ENCODE peak calls at places on chromosomes 13 and 19, in ten cellular contexts. V, E, W, B, M, T, Z, U, O and R are unnamed samples.
A peak's percentile ranks its signal among the peaks of the same experiment; 100 is the strongest.

GRCh38 chr19:40923934-40924391 is 41.9 kb upstream of the CYP2A7 start:
- DNase-seq in M (no peak), Z (no peak), V (no peak), W (no peak), T (no peak), E (no peak), U (no peak), O (no peak), B (no peak), R (no peak)

GRCh38 chr19:4183967-4184717 is 1.7 kb downstream of the ANKRD24 start:
- DNase-seq in O (peak; percentile 61), E (peak; percentile 55), T (no peak), W (no peak), B (peak; percentile 14), Z (peak; percentile 57), U (peak; percentile 42), M (no peak), V (no peak), R (no peak)

GRCh38 chr13:113588394-113589111 is 4.0 kb downstream of the TFDP1 start:
- DNase-seq in Z (no peak), E (no peak), V (no peak), W (no peak), T (no peak), M (no peak), B (no peak), U (no peak), O (no peak), R (no peak)

GRCh38 chr13:75445717-75446529 is 36.0 kb downstream of the TBC1D4 start:
- DNase-seq in E (no peak), W (no peak), T (no peak), V (no peak), O (no peak), M (no peak), B (peak; percentile 30), Z (no peak), U (no peak), R (no peak)

GRCh38 chr19:17289489-17289888 is 7.8 kb downstream of the ANKLE1 start:
- DNase-seq in O (no peak), W (no peak), B (no peak), U (peak; percentile 92), Z (no peak), V (no peak), M (peak; percentile 92), T (peak; percentile 94), E (no peak), R (no peak)

GRCh38 chr13:112714772-112715569 is 25.1 kb downstream of the ATP11A start:
- DNase-seq in V (no peak), B (no peak), U (no peak), M (no peak), O (no peak), W (no peak), E (no peak), T (no peak), Z (no peak), R (no peak)

GRCh38 chr13:40189885-40190655 is 476.4 kb downstream of the FOXO1 start:
- DNase-seq in U (peak; percentile 75), W (no peak), M (peak; percentile 10), B (no peak), E (no peak), V (no peak), Z (no peak), O (no peak), T (no peak), R (no peak)

GRCh38 chr19:17054746-17055145 is 20.5 kb downstream of the HAUS8 start:
- DNase-seq in U (no peak), W (no peak), Z (no peak), V (no peak), T (no peak), E (no peak), O (no peak), B (no peak), M (no peak), R (no peak)

GRCh38 chr19:32330149-32330548 is 15.3 kb upstream of the ZNF507 start:
- DNase-seq in B (no peak), T (no peak), U (no peak), V (no peak), E (no peak), M (peak; percentile 63), W (no peak), Z (no peak), O (no peak), R (no peak)

GRCh38 chr19:1234041-1234669 is 3.6 kb downstream of the CBARP start:
- DNase-seq in E (no peak), W (no peak), V (no peak), B (no peak), M (no peak), O (no peak), T (no peak), Z (no peak), U (no peak), R (no peak)

GRCh38 chr19:2253106-2254051 is 2.8 kb downstream of the JSRP1 start:
- DNase-seq in T (no peak), U (peak; percentile 83), E (no peak), O (no peak), V (no peak), W (no peak), Z (no peak), B (no peak), M (no peak), R (no peak)

GRCh38 chr13:37960427-37960826 is 90.9 kb upstream of the TRPC4 start:
- DNase-seq in O (no peak), B (no peak), Z (no peak), V (no peak), T (no peak), U (no peak), M (no peak), E (no peak), W (no peak), R (no peak)

GRCh38 chr13:85277753-85278152 is 521.5 kb downstream of the SLITRK6 start:
- DNase-seq in Z (no peak), V (no peak), T (no peak), O (no peak), W (no peak), E (no peak), M (no peak), U (no peak), B (no peak), R (no peak)

GRCh38 chr19:15091918-15092753 is 10.1 kb downstream of the OR1I1 start:
- DNase-seq in O (peak; percentile 52), T (peak; percentile 51), M (peak; percentile 84), V (no peak), Z (peak; percentile 65), B (peak; percentile 74), E (no peak), U (peak; percentile 84), W (peak; percentile 8), R (no peak)

GRCh38 chr19:5430237-5430636 is 25.0 kb upstream of the ZNRF4 start:
- DNase-seq in U (peak; percentile 33), M (no peak), E (no peak), T (no peak), B (no peak), W (no peak), Z (no peak), V (no peak), O (no peak), R (no peak)